ENCODE peak calls at places on chromosomes 12 and 14, in ten cellular contexts. One of them, this sample, is unnamed.

GRCh38 chr12:15851919-15852318 is 30.3 kb upstream of the STRAP start:
- DNase-seq in astrocyte of the spinal cord: no peak
- DNase-seq in neural crest cell: no peak
- DNase-seq in foreskin fibroblast: peak
- DNase-seq in fibroblast of mammary gland: no peak
- DNase-seq in cardiac fibroblast: peak
- DNase-seq in A673: no peak
- DNase-seq in choroid plexus epithelial cell: no peak
- DNase-seq in cardiac muscle cell: no peak
- DNase-seq in astrocyte: no peak
- DNase-seq in this sample: no peak

GRCh38 chr12:56593909-56594621 is 36.1 kb downstream of the BAZ2A start:
- DNase-seq in cardiac muscle cell: peak
- DNase-seq in A673: peak
- DNase-seq in foreskin fibroblast: peak
- DNase-seq in neural crest cell: peak
- DNase-seq in astrocyte: peak
- DNase-seq in astrocyte of the spinal cord: peak
- DNase-seq in choroid plexus epithelial cell: peak
- DNase-seq in fibroblast of mammary gland: peak
- DNase-seq in cardiac fibroblast: peak
- DNase-seq in this sample: peak

GRCh38 chr14:90330203-90331196 is 1.2 kb downstream of the NRDE2 start:
- DNase-seq in foreskin fibroblast: no peak
- DNase-seq in astrocyte: no peak
- DNase-seq in cardiac muscle cell: no peak
- DNase-seq in cardiac fibroblast: no peak
- DNase-seq in A673: no peak
- DNase-seq in neural crest cell: no peak
- DNase-seq in fibroblast of mammary gland: no peak
- DNase-seq in choroid plexus epithelial cell: no peak
- DNase-seq in astrocyte of the spinal cord: no peak
- DNase-seq in this sample: no peak

GRCh38 chr14:104302794-104303405 is 164.5 kb downstream of the KIF26A start:
- DNase-seq in fibroblast of mammary gland: no peak
- DNase-seq in astrocyte of the spinal cord: no peak
- DNase-seq in cardiac fibroblast: no peak
- DNase-seq in choroid plexus epithelial cell: no peak
- DNase-seq in cardiac muscle cell: no peak
- DNase-seq in neural crest cell: no peak
- DNase-seq in A673: no peak
- DNase-seq in astrocyte: no peak
- DNase-seq in foreskin fibroblast: no peak
- DNase-seq in this sample: no peak

GRCh38 chr14:94174622-94175402 is 690 bp downstream of the PPP4R4 start:
- DNase-seq in choroid plexus epithelial cell: no peak
- DNase-seq in cardiac fibroblast: no peak
- DNase-seq in cardiac muscle cell: no peak
- DNase-seq in fibroblast of mammary gland: no peak
- DNase-seq in astrocyte: no peak
- DNase-seq in neural crest cell: peak
- DNase-seq in A673: no peak
- DNase-seq in astrocyte of the spinal cord: no peak
- DNase-seq in foreskin fibroblast: peak
- DNase-seq in this sample: no peak

GRCh38 chr12:69331482-69331845 is 16.7 kb upstream of the LYZ start:
- DNase-seq in fibroblast of mammary gland: no peak
- DNase-seq in cardiac muscle cell: no peak
- DNase-seq in astrocyte of the spinal cord: peak
- DNase-seq in neural crest cell: no peak
- DNase-seq in astrocyte: no peak
- DNase-seq in cardiac fibroblast: no peak
- DNase-seq in choroid plexus epithelial cell: no peak
- DNase-seq in A673: no peak
- DNase-seq in foreskin fibroblast: peak
- DNase-seq in this sample: peak

GRCh38 chr12:54463034-54463433 is 10.4 kb downstream of the GTSF1 start:
- DNase-seq in foreskin fibroblast: peak
- DNase-seq in astrocyte of the spinal cord: peak
- DNase-seq in choroid plexus epithelial cell: peak
- DNase-seq in neural crest cell: no peak
- DNase-seq in A673: no peak
- DNase-seq in fibroblast of mammary gland: peak
- DNase-seq in astrocyte: peak
- DNase-seq in cardiac fibroblast: peak
- DNase-seq in cardiac muscle cell: peak
- DNase-seq in this sample: peak

GRCh38 chr14:37539992-37540391 is 55.1 kb downstream of the FOXA1 start:
- DNase-seq in astrocyte of the spinal cord: no peak
- DNase-seq in astrocyte: no peak
- DNase-seq in cardiac muscle cell: no peak
- DNase-seq in choroid plexus epithelial cell: no peak
- DNase-seq in A673: no peak
- DNase-seq in cardiac fibroblast: no peak
- DNase-seq in fibroblast of mammary gland: no peak
- DNase-seq in neural crest cell: no peak
- DNase-seq in foreskin fibroblast: no peak
- DNase-seq in this sample: no peak

GRCh38 chr14:103057028-103057371 is 349 bp downstream of the CDC42BPB start:
- DNase-seq in astrocyte of the spinal cord: peak
- DNase-seq in A673: peak
- DNase-seq in neural crest cell: peak
- DNase-seq in astrocyte: no peak
- DNase-seq in cardiac muscle cell: peak
- DNase-seq in fibroblast of mammary gland: no peak
- DNase-seq in choroid plexus epithelial cell: peak
- DNase-seq in foreskin fibroblast: peak
- DNase-seq in cardiac fibroblast: peak
- DNase-seq in this sample: no peak

GRCh38 chr12:57840701-57841100 is 5.8 kb downstream of the CTDSP2 start:
- DNase-seq in choroid plexus epithelial cell: peak
- DNase-seq in neural crest cell: no peak
- DNase-seq in cardiac muscle cell: peak
- DNase-seq in astrocyte: no peak
- DNase-seq in A673: no peak
- DNase-seq in foreskin fibroblast: peak
- DNase-seq in cardiac fibroblast: peak
- DNase-seq in fibroblast of mammary gland: no peak
- DNase-seq in astrocyte of the spinal cord: peak
- DNase-seq in this sample: peak

GRCh38 chr12:119700078-119700477 is 32.1 kb downstream of the PRKAB1 start:
- DNase-seq in cardiac muscle cell: no peak
- DNase-seq in choroid plexus epithelial cell: no peak
- DNase-seq in fibroblast of mammary gland: no peak
- DNase-seq in A673: no peak
- DNase-seq in neural crest cell: no peak
- DNase-seq in cardiac fibroblast: no peak
- DNase-seq in astrocyte of the spinal cord: no peak
- DNase-seq in astrocyte: no peak
- DNase-seq in foreskin fibroblast: no peak
- DNase-seq in this sample: no peak

GRCh38 chr14:96598332-96598928 is 96.2 kb downstream of the PAPOLA start:
- DNase-seq in A673: no peak
- DNase-seq in choroid plexus epithelial cell: no peak
- DNase-seq in neural crest cell: no peak
- DNase-seq in astrocyte of the spinal cord: no peak
- DNase-seq in astrocyte: no peak
- DNase-seq in cardiac muscle cell: no peak
- DNase-seq in cardiac fibroblast: no peak
- DNase-seq in fibroblast of mammary gland: no peak
- DNase-seq in foreskin fibroblast: no peak
- DNase-seq in this sample: no peak

GRCh38 chr14:100825691-100826331 is at the start of gene MEG3:
- DNase-seq in cardiac muscle cell: peak
- DNase-seq in A673: peak
- DNase-seq in fibroblast of mammary gland: peak
- DNase-seq in foreskin fibroblast: peak
- DNase-seq in astrocyte: peak
- DNase-seq in choroid plexus epithelial cell: peak
- DNase-seq in cardiac fibroblast: peak
- DNase-seq in astrocyte of the spinal cord: peak
- DNase-seq in neural crest cell: no peak
- DNase-seq in this sample: peak

DNA sequence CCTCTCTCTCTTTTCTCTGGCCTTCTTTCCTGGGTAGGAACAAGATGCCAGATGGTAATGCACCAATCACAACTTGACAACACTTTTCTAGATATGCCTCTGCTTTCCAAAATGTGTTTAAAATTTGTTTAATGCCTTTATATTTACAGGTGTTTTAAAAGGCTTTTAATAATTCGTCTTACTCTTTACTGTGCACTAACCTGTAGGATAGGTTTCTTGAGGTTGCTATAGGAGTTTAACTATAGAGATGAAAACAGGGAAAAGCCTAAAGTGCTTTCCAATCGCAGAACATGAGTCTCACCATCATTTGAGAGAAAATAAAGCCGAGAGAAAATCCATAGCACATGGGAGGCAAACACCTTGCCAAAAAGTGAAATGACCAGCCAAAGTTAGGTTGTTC is 74.1 kb downstream of the TMTC1 start:
- DNase-seq in cardiac fibroblast: no peak
- DNase-seq in cardiac muscle cell: no peak
- DNase-seq in neural crest cell: no peak
- DNase-seq in choroid plexus epithelial cell: no peak
- DNase-seq in astrocyte of the spinal cord: no peak
- DNase-seq in A673: no peak
- DNase-seq in foreskin fibroblast: no peak
- DNase-seq in fibroblast of mammary gland: no peak
- DNase-seq in astrocyte: no peak
- DNase-seq in this sample: no peak
- TF ChIP-seq CTCF in cardiac fibroblast: no peak
- TF ChIP-seq CTCF in cardiac muscle cell: no peak
- TF ChIP-seq CTCF in neural crest cell: no peak
- TF ChIP-seq CTCF in choroid plexus epithelial cell: no peak
- TF ChIP-seq CTCF in astrocyte of the spinal cord: no peak
- TF ChIP-seq CTCF in A673: no peak
- TF ChIP-seq CTCF in foreskin fibroblast: no peak
- TF ChIP-seq CTCF in fibroblast of mammary gland: no peak
- TF ChIP-seq CTCF in astrocyte: no peak
- TF ChIP-seq CTCF in this sample: no peak

GRCh38 chr12:60106207-60106606 is 510.4 kb downstream of the SLC16A7 start:
- DNase-seq in cardiac muscle cell: peak
- DNase-seq in foreskin fibroblast: peak
- DNase-seq in choroid plexus epithelial cell: peak
- DNase-seq in fibroblast of mammary gland: peak
- DNase-seq in A673: no peak
- DNase-seq in astrocyte of the spinal cord: peak
- DNase-seq in astrocyte: peak
- DNase-seq in neural crest cell: no peak
- DNase-seq in cardiac fibroblast: peak
- DNase-seq in this sample: peak
- TF ChIP-seq CTCF in cardiac muscle cell: peak
- TF ChIP-seq CTCF in foreskin fibroblast: peak
- TF ChIP-seq CTCF in choroid plexus epithelial cell: peak
- TF ChIP-seq CTCF in fibroblast of mammary gland: peak
- TF ChIP-seq CTCF in A673: no peak
- TF ChIP-seq CTCF in astrocyte of the spinal cord: peak
- TF ChIP-seq CTCF in astrocyte: peak
- TF ChIP-seq CTCF in neural crest cell: peak
- TF ChIP-seq CTCF in cardiac fibroblast: peak
- TF ChIP-seq CTCF in this sample: peak

DNA sequence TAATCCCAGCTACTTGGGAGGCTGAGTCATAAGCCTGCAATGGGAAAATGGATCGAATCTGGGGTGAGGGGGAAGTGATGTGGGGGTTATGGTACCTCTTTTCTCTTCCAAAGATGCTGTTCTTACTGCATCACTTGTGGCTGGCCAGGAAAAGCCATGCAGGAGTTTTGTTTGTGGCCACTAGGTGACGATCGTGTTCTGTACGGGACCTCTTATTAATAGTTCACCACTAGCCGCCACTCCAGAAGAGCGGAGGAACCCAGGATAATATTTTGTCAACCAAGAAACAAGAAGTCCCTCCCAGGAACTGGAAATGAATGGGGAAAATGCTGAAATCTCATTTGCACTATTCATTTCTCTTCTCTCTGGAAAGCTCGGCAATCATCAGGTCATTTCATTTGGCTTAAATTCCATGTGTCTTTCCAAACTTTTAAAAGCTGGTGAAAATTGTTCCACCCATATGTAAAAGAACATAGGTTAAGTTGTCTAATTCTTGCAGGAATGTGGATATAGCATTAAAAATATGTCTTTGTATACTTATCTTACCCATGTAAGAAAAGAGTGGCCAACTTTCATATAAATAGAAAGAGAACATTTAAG is 8.9 kb downstream of the GPR65 start:
- DNase-seq in foreskin fibroblast: peak
- DNase-seq in cardiac fibroblast: peak
- DNase-seq in astrocyte: peak
- DNase-seq in neural crest cell: peak
- DNase-seq in choroid plexus epithelial cell: peak
- DNase-seq in astrocyte of the spinal cord: peak
- DNase-seq in cardiac muscle cell: peak
- DNase-seq in fibroblast of mammary gland: peak
- DNase-seq in A673: peak
- DNase-seq in this sample: peak
- TF ChIP-seq CTCF in foreskin fibroblast: peak
- TF ChIP-seq CTCF in cardiac fibroblast: peak
- TF ChIP-seq CTCF in astrocyte: peak
- TF ChIP-seq CTCF in neural crest cell: peak
- TF ChIP-seq CTCF in choroid plexus epithelial cell: peak
- TF ChIP-seq CTCF in astrocyte of the spinal cord: peak
- TF ChIP-seq CTCF in cardiac muscle cell: peak
- TF ChIP-seq CTCF in fibroblast of mammary gland: peak
- TF ChIP-seq CTCF in A673: peak
- TF ChIP-seq CTCF in this sample: peak

GRCh38 chr12:7833831-7834230 is 38.9 kb downstream of the SLC2A14 start:
- DNase-seq in foreskin fibroblast: no peak
- DNase-seq in astrocyte of the spinal cord: no peak
- DNase-seq in fibroblast of mammary gland: no peak
- DNase-seq in astrocyte: no peak
- DNase-seq in cardiac muscle cell: no peak
- DNase-seq in choroid plexus epithelial cell: no peak
- DNase-seq in neural crest cell: no peak
- DNase-seq in cardiac fibroblast: no peak
- DNase-seq in A673: no peak
- DNase-seq in this sample: no peak

GRCh38 chr12:7834701-7835100 is 38.0 kb downstream of the SLC2A14 start:
- DNase-seq in foreskin fibroblast: no peak
- DNase-seq in cardiac muscle cell: no peak
- DNase-seq in neural crest cell: no peak
- DNase-seq in choroid plexus epithelial cell: no peak
- DNase-seq in astrocyte of the spinal cord: no peak
- DNase-seq in fibroblast of mammary gland: peak
- DNase-seq in A673: no peak
- DNase-seq in astrocyte: no peak
- DNase-seq in cardiac fibroblast: no peak
- DNase-seq in this sample: no peak

GRCh38 chr12:7835116-7835515 is 37.6 kb downstream of the SLC2A14 start:
- DNase-seq in cardiac muscle cell: no peak
- DNase-seq in foreskin fibroblast: no peak
- DNase-seq in cardiac fibroblast: no peak
- DNase-seq in neural crest cell: no peak
- DNase-seq in astrocyte of the spinal cord: no peak
- DNase-seq in choroid plexus epithelial cell: no peak
- DNase-seq in A673: no peak
- DNase-seq in fibroblast of mammary gland: no peak
- DNase-seq in astrocyte: no peak
- DNase-seq in this sample: no peak

GRCh38 chr12:7835766-7836165 is 36.9 kb downstream of the SLC2A14 start:
- DNase-seq in cardiac fibroblast: no peak
- DNase-seq in A673: no peak
- DNase-seq in neural crest cell: no peak
- DNase-seq in astrocyte of the spinal cord: no peak
- DNase-seq in fibroblast of mammary gland: no peak
- DNase-seq in astrocyte: no peak
- DNase-seq in choroid plexus epithelial cell: no peak
- DNase-seq in foreskin fibroblast: no peak
- DNase-seq in cardiac muscle cell: no peak
- DNase-seq in this sample: no peak

GRCh38 chr12:7832059-7832696 is 40.5 kb downstream of the SLC2A14 start:
- DNase-seq in cardiac muscle cell: peak
- DNase-seq in fibroblast of mammary gland: peak
- DNase-seq in astrocyte: peak
- DNase-seq in neural crest cell: peak
- DNase-seq in foreskin fibroblast: peak
- DNase-seq in astrocyte of the spinal cord: peak
- DNase-seq in cardiac fibroblast: peak
- DNase-seq in A673: peak
- DNase-seq in choroid plexus epithelial cell: peak
- DNase-seq in this sample: peak
- TF ChIP-seq CTCF in cardiac muscle cell: peak
- TF ChIP-seq CTCF in fibroblast of mammary gland: peak
- TF ChIP-seq CTCF in astrocyte: peak
- TF ChIP-seq CTCF in neural crest cell: peak
- TF ChIP-seq CTCF in foreskin fibroblast: peak
- TF ChIP-seq CTCF in astrocyte of the spinal cord: peak
- TF ChIP-seq CTCF in cardiac fibroblast: peak
- TF ChIP-seq CTCF in A673: peak
- TF ChIP-seq CTCF in choroid plexus epithelial cell: peak
- TF ChIP-seq CTCF in this sample: peak